ENCODE peak calls at places on chromosomes 6 and 20, in ten cellular contexts. D, M, O, A, B, Z, G, S, Y and X are unnamed samples.

GRCh38 chr20:37518606-37519507 is 2.2 kb upstream of the NNAT start:
- DNase-seq in D (no peak), M (no peak), O (no peak), A (no peak), B (no peak), Z (no peak), G (no peak), S (no peak), Y (no peak), X (peak)

GRCh38 chr6:165872311-165872710 is 209.3 kb upstream of the PDE10A start:
- DNase-seq in D (no peak), M (no peak), O (no peak), A (no peak), B (no peak), Z (peak), G (no peak), S (no peak), Y (no peak), X (no peak)

GRCh38 chr20:37319120-37319717 is 26.7 kb upstream of the SRC start:
- DNase-seq in D (no peak), M (peak), O (no peak), A (peak), B (no peak), Z (no peak), G (no peak), S (no peak), Y (no peak), X (no peak)

GRCh38 chr6:108689279-108690161 is 128.8 kb downstream of the FOXO3 start:
- DNase-seq in D (peak), M (peak), O (no peak), A (no peak), B (peak), Z (peak), G (peak), S (no peak), Y (peak), X (no peak)

GRCh38 chr6:155177369-155177961 is 86.3 kb upstream of the CLDN20 start:
- DNase-seq in D (no peak), M (peak), O (no peak), A (peak), B (peak), Z (no peak), G (no peak), S (no peak), Y (peak), X (no peak)

GRCh38 chr20:47929368-47930115 is 144.3 kb upstream of the SULF2 start:
- DNase-seq in D (no peak), M (peak), O (no peak), A (no peak), B (peak), Z (no peak), G (no peak), S (no peak), Y (no peak), X (no peak)

GRCh38 chr6:54935739-54936138 is 89.2 kb downstream of the FAM83B start:
- DNase-seq in D (no peak), M (peak), O (no peak), A (no peak), B (peak), Z (no peak), G (no peak), S (no peak), Y (no peak), X (no peak)

GRCh38 chr6:13250703-13251102 is 77.6 kb downstream of the TBC1D7 start:
- DNase-seq in D (no peak), M (no peak), O (no peak), A (no peak), B (peak), Z (no peak), G (no peak), S (no peak), Y (no peak), X (no peak)

GRCh38 chr20:24048014-24048611 is 59.5 kb upstream of the GGTLC1 start:
- DNase-seq in D (no peak), M (no peak), O (no peak), A (no peak), B (no peak), Z (no peak), G (no peak), S (no peak), Y (no peak), X (no peak)

GRCh38 chr6:126812651-126813050 is 305.8 kb upstream of the RSPO3 start:
- DNase-seq in D (no peak), M (peak), O (no peak), A (no peak), B (no peak), Z (no peak), G (no peak), S (no peak), Y (no peak), X (no peak)

GRCh38 chr6:40947876-40948514 is 91.0 kb downstream of the UNC5CL start:
- DNase-seq in D (no peak), M (peak), O (no peak), A (no peak), B (peak), Z (no peak), G (no peak), S (no peak), Y (no peak), X (no peak)

GRCh38 chr6:36682328-36683144 is 4.0 kb downstream of the CDKN1A start:
- DNase-seq in D (peak), M (no peak), O (peak), A (no peak), B (peak), Z (no peak), G (peak), S (no peak), Y (peak), X (peak)

GRCh38 chr20:20079102-20079784 is 26.9 kb downstream of the CFAP61 start:
- DNase-seq in D (no peak), M (no peak), O (no peak), A (no peak), B (no peak), Z (no peak), G (no peak), S (no peak), Y (no peak), X (peak)

GRCh38 chr6:52909531-52909930 is at the start of gene GSTA3:
- DNase-seq in D (peak), M (no peak), O (no peak), A (no peak), B (no peak), Z (no peak), G (no peak), S (no peak), Y (no peak), X (no peak)

GRCh38 chr20:19275038-19275629 is 62.7 kb downstream of the SLC24A3 start:
- DNase-seq in D (no peak), M (no peak), O (no peak), A (no peak), B (no peak), Z (no peak), G (no peak), S (no peak), Y (peak), X (no peak)

GRCh38 chr6:72783035-72783434 is 161.2 kb downstream of the KCNQ5 start:
- DNase-seq in D (no peak), M (peak), O (no peak), A (no peak), B (no peak), Z (no peak), G (no peak), S (no peak), Y (no peak), X (no peak)

GRCh38 chr6:161139766-161140553 is 133.9 kb downstream of the AGPAT4 start:
- DNase-seq in D (no peak), M (no peak), O (no peak), A (no peak), B (no peak), Z (peak), G (peak), S (peak), Y (no peak), X (no peak)

GRCh38 chr20:14997791-14998190 is 660.4 kb upstream of the FLRT3 start:
- DNase-seq in D (no peak), M (peak), O (no peak), A (no peak), B (peak), Z (no peak), G (no peak), S (no peak), Y (no peak), X (no peak)

GRCh38 chr6:135497412-135498177 is at the start of gene AHI1:
- DNase-seq in D (peak), M (peak), O (peak), A (peak), B (peak), Z (peak), G (peak), S (peak), Y (peak), X (peak)

GRCh38 chr6:24033284-24033683 is 92.7 kb upstream of the NRSN1 start:
- DNase-seq in D (no peak), M (no peak), O (no peak), A (no peak), B (no peak), Z (no peak), G (no peak), S (no peak), Y (no peak), X (no peak)

GRCh38 chr6:69917834-69918233 is 51.5 kb downstream of the COL19A1 start:
- DNase-seq in D (no peak), M (peak), O (no peak), A (no peak), B (peak), Z (no peak), G (no peak), S (no peak), Y (peak), X (no peak)

GRCh38 chr6:110217255-110217654 is 37.0 kb downstream of the CDC40 start:
- DNase-seq in D (no peak), M (no peak), O (no peak), A (no peak), B (peak), Z (no peak), G (no peak), S (no peak), Y (no peak), X (no peak)

GRCh38 chr20:12605751-12606150 is 403.0 kb upstream of the SPTLC3 start:
- DNase-seq in D (no peak), M (no peak), O (no peak), A (no peak), B (no peak), Z (no peak), G (no peak), S (no peak), Y (no peak), X (no peak)

GRCh38 chr6:107564223-107564855 is 74.4 kb downstream of the SOBP start:
- DNase-seq in D (no peak), M (no peak), O (no peak), A (peak), B (no peak), Z (no peak), G (no peak), S (no peak), Y (no peak), X (peak)

GRCh38 chr6:104640141-104640700 is 219.5 kb downstream of the HACE1 start:
- DNase-seq in D (no peak), M (no peak), O (no peak), A (no peak), B (no peak), Z (no peak), G (no peak), S (no peak), Y (no peak), X (no peak)

GRCh38 chr6:132445201-132445951 is 44.1 kb upstream of the MOXD1 start:
- DNase-seq in D (no peak), M (peak), O (no peak), A (no peak), B (peak), Z (no peak), G (no peak), S (no peak), Y (no peak), X (no peak)

GRCh38 chr20:25038591-25039015 is 19.3 kb downstream of the ACSS1 start:
- DNase-seq in D (no peak), M (no peak), O (no peak), A (no peak), B (no peak), Z (no peak), G (no peak), S (no peak), Y (no peak), X (no peak)

GRCh38 chr20:46983466-46983865 is 88.8 kb downstream of the EYA2 start:
- DNase-seq in D (no peak), M (no peak), O (no peak), A (no peak), B (no peak), Z (no peak), G (no peak), S (no peak), Y (no peak), X (no peak)

GRCh38 chr6:119627908-119628669 is 278.5 kb upstream of the MAN1A1 start:
- DNase-seq in D (peak), M (peak), O (no peak), A (no peak), B (peak), Z (no peak), G (no peak), S (no peak), Y (no peak), X (no peak)

GRCh38 chr20:60271597-60271996 is 313.4 kb downstream of the CDH26 start:
- DNase-seq in D (no peak), M (peak), O (no peak), A (peak), B (no peak), Z (no peak), G (no peak), S (no peak), Y (no peak), X (no peak)
- TF ChIP-seq CTCF in D (no peak), M (peak), O (peak), A (no peak), B (peak), Z (no peak), G (peak), S (no peak), Y (peak), X (peak)

DNA sequence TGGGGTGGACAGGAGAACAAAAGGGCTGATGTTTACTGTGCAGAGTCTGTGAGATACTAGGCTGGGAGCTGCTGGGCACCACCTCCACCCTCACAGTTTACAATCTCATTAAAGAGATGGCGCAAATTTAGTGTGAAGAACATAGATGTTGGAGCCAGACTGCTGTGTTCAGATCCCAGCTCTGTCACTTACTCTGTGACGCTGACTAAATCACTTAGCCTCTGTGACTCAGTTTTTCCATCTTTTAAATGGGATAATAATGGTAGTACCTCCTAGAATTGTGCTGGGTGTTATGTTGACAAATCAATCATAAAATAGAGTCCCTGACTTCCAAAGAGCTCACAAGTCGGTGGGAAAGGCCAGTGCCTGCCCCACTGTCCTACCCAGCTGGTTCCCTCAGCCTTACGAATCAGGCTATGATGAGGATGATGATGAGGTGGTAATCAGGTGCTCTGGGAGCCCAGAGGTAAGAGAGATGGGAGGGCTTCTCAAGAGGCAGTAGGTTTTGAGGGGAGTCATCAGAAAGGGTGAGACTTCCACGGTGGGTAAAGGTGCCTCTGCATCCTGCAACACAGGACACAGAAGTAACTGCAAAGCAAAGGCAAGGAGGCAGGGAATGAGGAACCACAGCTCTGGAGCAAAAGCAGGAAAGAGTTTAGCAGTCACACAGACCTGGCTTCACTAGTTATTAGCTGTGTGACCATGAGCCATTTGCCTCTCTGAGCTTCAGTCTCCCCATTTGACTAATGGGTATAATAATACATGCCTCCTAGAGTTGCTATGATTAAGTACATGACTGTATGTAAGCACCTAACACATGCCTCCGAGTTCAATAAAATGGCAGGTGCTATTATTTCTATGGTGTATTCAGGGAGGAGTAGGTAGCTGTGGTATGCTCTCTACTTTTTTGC is 8.9 kb downstream of the FYN start:
- DNase-seq in D (no peak), M (no peak), O (no peak), A (no peak), B (no peak), Z (no peak), G (no peak), S (no peak), Y (no peak), X (no peak)
- H3K4me3 ChIP-seq in D (no peak), M (no peak), O (no peak), A (no peak), B (no peak), Z (no peak), G (no peak), S (no peak), Y (no peak), X (no peak)

GRCh38 chr20:1902188-1902587 is 7.0 kb downstream of the SIRPA start:
- DNase-seq in D (no peak), M (no peak), O (no peak), A (no peak), B (no peak), Z (no peak), G (no peak), S (no peak), Y (no peak), X (no peak)
- TF ChIP-seq CTCF in D (no peak), M (no peak), O (no peak), A (no peak), B (no peak), Z (no peak), G (no peak), S (no peak), Y (no peak), X (no peak)

GRCh38 chr20:53869466-53870258 is 200.7 kb downstream of the BCAS1 start:
- DNase-seq in D (peak), M (peak), O (peak), A (peak), B (peak), Z (peak), G (peak), S (no peak), Y (peak), X (peak)

GRCh38 chr20:53870426-53871199 is 199.8 kb downstream of the BCAS1 start:
- DNase-seq in D (no peak), M (no peak), O (no peak), A (no peak), B (no peak), Z (no peak), G (no peak), S (no peak), Y (no peak), X (no peak)

GRCh38 chr20:53867741-53868351 is 202.5 kb downstream of the BCAS1 start:
- DNase-seq in D (no peak), M (no peak), O (no peak), A (no peak), B (peak), Z (no peak), G (no peak), S (no peak), Y (no peak), X (no peak)

GRCh38 chr20:53866787-53867740 is 203.3 kb downstream of the BCAS1 start:
- DNase-seq in D (peak), M (peak), O (no peak), A (no peak), B (no peak), Z (no peak), G (no peak), S (no peak), Y (no peak), X (no peak)

DNA sequence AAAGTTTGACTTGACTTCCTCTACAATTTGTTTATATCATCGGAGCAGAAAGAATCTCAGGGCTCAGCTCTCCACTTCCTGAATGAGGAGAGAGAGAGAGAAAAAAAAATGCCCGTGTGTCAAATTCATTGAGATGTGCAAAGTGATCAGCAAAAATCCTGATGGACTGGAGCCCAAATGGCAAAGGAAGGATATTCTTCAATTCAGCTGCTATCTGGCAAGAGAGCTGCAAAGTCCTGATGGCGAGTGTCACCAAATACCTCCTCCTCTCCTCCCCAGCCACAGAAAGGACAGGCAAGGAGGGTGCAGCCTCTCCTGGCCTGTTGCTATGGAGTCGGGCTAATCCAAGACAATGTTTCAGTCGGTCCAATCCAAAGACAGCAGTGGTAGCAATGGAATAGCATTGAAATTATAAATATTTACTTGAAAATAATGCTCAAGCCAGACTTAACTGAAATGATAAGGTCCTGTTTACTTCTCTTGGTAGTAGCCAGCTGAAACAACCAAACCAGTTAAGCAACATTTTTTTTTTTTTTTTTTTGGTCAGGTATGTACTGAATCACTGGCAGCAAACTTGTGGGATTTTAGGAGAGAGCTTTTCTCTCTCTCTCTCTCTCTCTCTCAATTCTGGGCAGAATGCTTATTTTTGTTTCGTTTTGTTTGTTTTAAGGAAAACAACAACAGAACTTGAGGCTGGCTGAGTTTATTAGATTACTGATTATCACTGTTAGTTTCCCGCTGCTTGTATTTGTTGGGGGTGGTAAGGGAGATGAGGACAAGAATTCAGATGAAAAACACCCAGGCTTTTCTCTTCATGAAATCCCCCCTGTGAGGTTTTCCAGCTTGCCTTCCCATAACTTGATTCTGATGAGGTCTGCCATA is 204.2 kb downstream of the BCAS1 start:
- DNase-seq in D (peak), M (peak), O (no peak), A (peak), B (peak), Z (no peak), G (no peak), S (no peak), Y (no peak), X (peak)
- H3K4me3 ChIP-seq in D (peak), M (peak), O (peak), A (no peak), B (peak), Z (no peak), G (no peak), S (no peak), Y (no peak), X (peak)

GRCh38 chr6:150332939-150333591 is 35.7 kb upstream of the IYD start:
- DNase-seq in D (no peak), M (no peak), O (no peak), A (no peak), B (no peak), Z (no peak), G (no peak), S (no peak), Y (no peak), X (no peak)

GRCh38 chr6:150334790-150335783 is 33.7 kb upstream of the IYD start:
- DNase-seq in D (peak), M (peak), O (no peak), A (peak), B (peak), Z (no peak), G (no peak), S (no peak), Y (peak), X (peak)

GRCh38 chr6:150336299-150336698 is 32.5 kb upstream of the IYD start:
- DNase-seq in D (no peak), M (peak), O (no peak), A (no peak), B (peak), Z (no peak), G (no peak), S (no peak), Y (no peak), X (no peak)

GRCh38 chr6:150331344-150331743 is 37.5 kb upstream of the IYD start:
- DNase-seq in D (no peak), M (no peak), O (no peak), A (no peak), B (no peak), Z (no peak), G (no peak), S (no peak), Y (no peak), X (no peak)

GRCh38 chr6:150333592-150333954 is 35.2 kb upstream of the IYD start:
- DNase-seq in D (no peak), M (no peak), O (no peak), A (no peak), B (no peak), Z (no peak), G (no peak), S (no peak), Y (no peak), X (no peak)
- TF ChIP-seq CTCF in D (no peak), M (no peak), O (no peak), A (no peak), B (no peak), Z (no peak), G (no peak), S (no peak), Y (no peak), X (no peak)

GRCh38 chr20:62776692-62777527 is 19.4 kb upstream of the MRGBP start:
- DNase-seq in D (peak), M (no peak), O (no peak), A (peak), B (peak), Z (no peak), G (no peak), S (no peak), Y (peak), X (peak)
- H3K4me3 ChIP-seq in D (no peak), M (no peak), O (peak), A (no peak), B (no peak), Z (no peak), G (no peak), S (no peak), Y (no peak), X (peak)